ENCODE peak calls at places on chromosomes 5 and 9, in four cellular contexts. One of them, this sample, is unnamed.

GRCh38 chr5:158600679-158601078 is 499.0 kb downstream of the EBF1 start:
- DNase-seq in stomach: no peak
- DNase-seq in body of pancreas: no peak
- DNase-seq in sigmoid colon: no peak
- DNase-seq in this sample: no peak

GRCh38 chr5:142301487-142302035 is 23.3 kb downstream of the SPRY4 start:
- DNase-seq in stomach: no peak
- DNase-seq in body of pancreas: no peak
- DNase-seq in sigmoid colon: no peak
- DNase-seq in this sample: no peak

GRCh38 chr9:90593646-90594045 is 49.0 kb downstream of the DIRAS2 start:
- DNase-seq in stomach: no peak
- DNase-seq in body of pancreas: no peak
- DNase-seq in sigmoid colon: no peak
- DNase-seq in this sample: no peak

GRCh38 chr9:38768351-38768761 is 48.4 kb upstream of the FAM240B start:
- DNase-seq in body of pancreas: no peak
- DNase-seq in sigmoid colon: no peak
- DNase-seq in stomach: no peak
- DNase-seq in this sample: no peak

GRCh38 chr9:111483419-111483861 is 743 bp downstream of the ECPAS start:
- DNase-seq in sigmoid colon: no peak
- DNase-seq in body of pancreas: no peak
- DNase-seq in stomach: no peak
- DNase-seq in this sample: no peak

GRCh38 chr9:110526426-110526825 is 53.1 kb downstream of the SVEP1 start:
- DNase-seq in stomach: no peak
- DNase-seq in body of pancreas: no peak
- DNase-seq in sigmoid colon: no peak
- DNase-seq in this sample: no peak

GRCh38 chr5:170420809-170421412 is 31.7 kb upstream of the KCNMB1 start:
- DNase-seq in body of pancreas: peak
- DNase-seq in sigmoid colon: peak
- DNase-seq in stomach: peak
- DNase-seq in this sample: peak

GRCh38 chr5:157100140-157100679 is 8.6 kb downstream of the HAVCR2 start:
- DNase-seq in sigmoid colon: no peak
- DNase-seq in body of pancreas: no peak
- DNase-seq in stomach: no peak
- DNase-seq in this sample: peak

GRCh38 chr9:69324549-69325401 is at the start of gene ENTREP1:
- DNase-seq in body of pancreas: peak
- DNase-seq in sigmoid colon: peak
- DNase-seq in stomach: peak
- DNase-seq in this sample: peak

GRCh38 chr5:35857606-35858205 is 1.0 kb downstream of the IL7R start:
- DNase-seq in body of pancreas: no peak
- DNase-seq in stomach: no peak
- DNase-seq in sigmoid colon: no peak
- DNase-seq in this sample: peak

GRCh38 chr9:134551657-134552348 is 89.8 kb upstream of the COL5A1 start:
- DNase-seq in body of pancreas: no peak
- DNase-seq in sigmoid colon: no peak
- DNase-seq in stomach: no peak
- DNase-seq in this sample: no peak

GRCh38 chr5:138752951-138753793 is at the start of gene CTNNA1:
- DNase-seq in sigmoid colon: peak
- DNase-seq in stomach: peak
- DNase-seq in body of pancreas: peak
- DNase-seq in this sample: peak

GRCh38 chr9:91240596-91240995 is 121.1 kb downstream of the AUH start:
- DNase-seq in stomach: no peak
- DNase-seq in sigmoid colon: no peak
- DNase-seq in body of pancreas: no peak
- DNase-seq in this sample: no peak

GRCh38 chr9:93645921-93646639 is 69.7 kb downstream of the PHF2 start:
- DNase-seq in sigmoid colon: peak
- DNase-seq in body of pancreas: no peak
- DNase-seq in stomach: no peak
- DNase-seq in this sample: no peak

GRCh38 chr5:56733580-56733979 is 81.8 kb upstream of the MAP3K1 start:
- DNase-seq in body of pancreas: no peak
- DNase-seq in stomach: no peak
- DNase-seq in sigmoid colon: no peak
- DNase-seq in this sample: peak

GRCh38 chr5:74254257-74254656 is 386.3 kb downstream of the ENC1 start:
- DNase-seq in stomach: no peak
- DNase-seq in body of pancreas: no peak
- DNase-seq in sigmoid colon: no peak
- DNase-seq in this sample: no peak

GRCh38 chr5:168624850-168625357 is 45.7 kb upstream of the PANK3 start:
- DNase-seq in sigmoid colon: no peak
- DNase-seq in body of pancreas: no peak
- DNase-seq in stomach: no peak
- DNase-seq in this sample: no peak

GRCh38 chr5:172768573-172769323 is 2.2 kb downstream of the DUSP1 start:
- DNase-seq in body of pancreas: peak
- DNase-seq in stomach: peak
- DNase-seq in sigmoid colon: no peak
- DNase-seq in this sample: peak

GRCh38 chr5:113274836-113275414 is 159.9 kb downstream of the TSSK1B start:
- DNase-seq in stomach: no peak
- DNase-seq in body of pancreas: no peak
- DNase-seq in sigmoid colon: no peak
- DNase-seq in this sample: no peak

GRCh38 chr9:75814667-75815066 is 75.8 kb upstream of the PCSK5 start:
- DNase-seq in body of pancreas: no peak
- DNase-seq in sigmoid colon: no peak
- DNase-seq in stomach: no peak
- DNase-seq in this sample: no peak

GRCh38 chr5:16886366-16886736 is 49.7 kb downstream of the MYO10 start:
- DNase-seq in stomach: no peak
- DNase-seq in body of pancreas: no peak
- DNase-seq in sigmoid colon: no peak
- DNase-seq in this sample: peak

GRCh38 chr9:38018964-38019602 is 49.9 kb downstream of the SHB start:
- DNase-seq in stomach: peak
- DNase-seq in body of pancreas: peak
- DNase-seq in sigmoid colon: peak
- DNase-seq in this sample: no peak

GRCh38 chr5:172450861-172451695 is 3.2 kb downstream of the SH3PXD2B start:
- DNase-seq in stomach: no peak
- DNase-seq in sigmoid colon: peak
- DNase-seq in body of pancreas: no peak
- DNase-seq in this sample: peak

GRCh38 chr5:112555691-112556090 is 136.6 kb upstream of the EPB41L4A start:
- DNase-seq in body of pancreas: no peak
- DNase-seq in sigmoid colon: no peak
- DNase-seq in stomach: no peak
- DNase-seq in this sample: no peak

GRCh38 chr9:133035669-133036068 is 4.9 kb downstream of the GTF3C5 start:
- DNase-seq in sigmoid colon: no peak
- DNase-seq in body of pancreas: no peak
- DNase-seq in stomach: no peak
- DNase-seq in this sample: no peak

GRCh38 chr9:33782395-33783152 is 12.8 kb upstream of the PRSS3 start:
- DNase-seq in sigmoid colon: no peak
- DNase-seq in body of pancreas: no peak
- DNase-seq in stomach: no peak
- DNase-seq in this sample: no peak

GRCh38 chr5:178426326-178427130 is 163.7 kb downstream of the COL23A1 start:
- DNase-seq in sigmoid colon: no peak
- DNase-seq in body of pancreas: no peak
- DNase-seq in stomach: no peak
- DNase-seq in this sample: no peak

GRCh38 chr5:45642370-45642769 is 53.8 kb downstream of the HCN1 start:
- DNase-seq in sigmoid colon: no peak
- DNase-seq in body of pancreas: no peak
- DNase-seq in stomach: no peak
- DNase-seq in this sample: no peak

GRCh38 chr5:13660072-13660471 is 284.4 kb downstream of the DNAH5 start:
- DNase-seq in body of pancreas: no peak
- DNase-seq in stomach: no peak
- DNase-seq in sigmoid colon: no peak
- DNase-seq in this sample: no peak

GRCh38 chr9:89367726-89368437 is 49.6 kb downstream of the SECISBP2 start:
- DNase-seq in stomach: no peak
- DNase-seq in body of pancreas: no peak
- DNase-seq in sigmoid colon: no peak
- DNase-seq in this sample: no peak

GRCh38 chr9:71719585-71719984 is 48.7 kb downstream of the CEMIP2 start:
- DNase-seq in stomach: no peak
- DNase-seq in sigmoid colon: no peak
- DNase-seq in body of pancreas: no peak
- DNase-seq in this sample: no peak

GRCh38 chr9:122393284-122393983 is 22.6 kb downstream of the PTGS1 start:
- DNase-seq in sigmoid colon: no peak
- DNase-seq in body of pancreas: no peak
- DNase-seq in stomach: no peak
- DNase-seq in this sample: no peak

GRCh38 chr5:141465351-141465750 is 10.4 kb upstream of the PCDHGC3 start:
- DNase-seq in stomach: no peak
- DNase-seq in sigmoid colon: no peak
- DNase-seq in body of pancreas: no peak
- DNase-seq in this sample: peak

GRCh38 chr5:131361677-131362315 is 97.9 kb downstream of the CDC42SE2 start:
- DNase-seq in stomach: no peak
- DNase-seq in body of pancreas: no peak
- DNase-seq in sigmoid colon: no peak
- DNase-seq in this sample: no peak

GRCh38 chr5:131356619-131357018 is 92.8 kb downstream of the CDC42SE2 start:
- DNase-seq in stomach: no peak
- DNase-seq in body of pancreas: no peak
- DNase-seq in sigmoid colon: no peak
- DNase-seq in this sample: no peak

GRCh38 chr5:131353991-131354390 is 90.1 kb downstream of the CDC42SE2 start:
- DNase-seq in stomach: no peak
- DNase-seq in sigmoid colon: no peak
- DNase-seq in body of pancreas: no peak
- DNase-seq in this sample: no peak

GRCh38 chr5:131357739-131358561 is 94.1 kb downstream of the CDC42SE2 start:
- DNase-seq in stomach: no peak
- DNase-seq in body of pancreas: no peak
- DNase-seq in sigmoid colon: no peak
- DNase-seq in this sample: no peak

DNA sequence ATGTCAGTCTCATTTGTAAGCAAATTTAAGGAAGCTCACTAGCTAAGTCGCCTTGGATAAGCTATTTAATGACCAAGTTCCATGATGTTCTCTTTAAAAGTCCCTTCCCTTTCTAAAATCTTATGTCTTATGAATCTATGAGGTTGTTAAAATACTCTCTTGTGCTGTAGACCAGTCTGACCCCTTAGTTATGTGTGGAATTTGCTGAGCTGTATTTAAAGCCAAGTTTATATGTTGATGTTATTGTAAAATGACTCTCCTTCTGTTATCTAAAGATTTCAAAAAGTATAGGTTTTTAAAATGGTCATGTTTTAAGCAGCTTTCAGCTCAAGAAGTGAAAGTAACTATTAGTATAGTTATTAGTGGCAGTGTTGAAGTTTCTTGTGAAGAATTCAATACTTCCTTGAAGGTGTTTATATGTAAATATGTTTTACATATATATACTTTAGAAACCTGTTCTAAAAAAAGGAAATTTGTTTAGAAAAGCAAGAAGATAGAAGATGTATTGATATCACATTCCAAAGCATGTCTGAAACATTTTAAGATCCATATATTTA is 92.2 kb downstream of the CDC42SE2 start:
- DNase-seq in body of pancreas: no peak
- DNase-seq in sigmoid colon: no peak
- DNase-seq in stomach: no peak
- DNase-seq in this sample: no peak
- H3K27ac ChIP-seq in body of pancreas: no peak
- H3K27ac ChIP-seq in sigmoid colon: no peak
- H3K27ac ChIP-seq in stomach: no peak
- H3K27ac ChIP-seq in this sample: no peak

GRCh38 chr5:59275537-59276276 is 617.8 kb downstream of the PDE4D start:
- DNase-seq in body of pancreas: peak
- DNase-seq in stomach: peak
- DNase-seq in sigmoid colon: peak
- DNase-seq in this sample: peak
- H3K27ac ChIP-seq in body of pancreas: peak
- H3K27ac ChIP-seq in stomach: peak
- H3K27ac ChIP-seq in sigmoid colon: peak
- H3K27ac ChIP-seq in this sample: peak

GRCh38 chr5:126398791-126399190 is 24.4 kb upstream of the GRAMD2B start:
- DNase-seq in stomach: no peak
- DNase-seq in body of pancreas: no peak
- DNase-seq in sigmoid colon: no peak
- DNase-seq in this sample: no peak

GRCh38 chr5:126402591-126402990 is 20.6 kb upstream of the GRAMD2B start:
- DNase-seq in sigmoid colon: no peak
- DNase-seq in body of pancreas: no peak
- DNase-seq in stomach: no peak
- DNase-seq in this sample: no peak

GRCh38 chr5:126403871-126404270 is 19.3 kb upstream of the GRAMD2B start:
- DNase-seq in sigmoid colon: no peak
- DNase-seq in body of pancreas: no peak
- DNase-seq in stomach: no peak
- DNase-seq in this sample: peak

GRCh38 chr5:126400621-126401251 is 22.5 kb upstream of the GRAMD2B start:
- DNase-seq in stomach: no peak
- DNase-seq in body of pancreas: no peak
- DNase-seq in sigmoid colon: no peak
- DNase-seq in this sample: no peak

DNA sequence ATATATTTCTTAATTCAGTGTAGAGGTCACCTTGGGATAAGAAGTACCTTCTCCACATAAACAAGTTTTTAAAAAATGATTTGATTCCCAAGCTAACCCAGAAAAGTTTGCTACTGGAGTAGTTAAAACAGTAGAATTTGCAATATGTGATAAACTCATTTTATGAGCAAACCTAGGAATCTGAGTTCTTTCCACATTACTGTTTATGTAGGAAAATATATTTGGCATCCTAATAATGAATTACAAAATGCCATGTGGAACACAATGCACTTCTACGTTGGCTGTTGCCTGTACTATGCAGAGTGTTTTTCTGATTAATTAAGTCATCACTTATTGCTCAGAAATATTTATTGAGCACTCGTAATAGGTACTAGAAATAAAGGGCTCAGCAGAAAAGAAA is 20.1 kb upstream of the GRAMD2B start:
- DNase-seq in body of pancreas: no peak
- DNase-seq in sigmoid colon: no peak
- DNase-seq in stomach: no peak
- DNase-seq in this sample: peak
- H3K27ac ChIP-seq in body of pancreas: no peak
- H3K27ac ChIP-seq in sigmoid colon: peak
- H3K27ac ChIP-seq in stomach: no peak
- H3K27ac ChIP-seq in this sample: no peak

DNA sequence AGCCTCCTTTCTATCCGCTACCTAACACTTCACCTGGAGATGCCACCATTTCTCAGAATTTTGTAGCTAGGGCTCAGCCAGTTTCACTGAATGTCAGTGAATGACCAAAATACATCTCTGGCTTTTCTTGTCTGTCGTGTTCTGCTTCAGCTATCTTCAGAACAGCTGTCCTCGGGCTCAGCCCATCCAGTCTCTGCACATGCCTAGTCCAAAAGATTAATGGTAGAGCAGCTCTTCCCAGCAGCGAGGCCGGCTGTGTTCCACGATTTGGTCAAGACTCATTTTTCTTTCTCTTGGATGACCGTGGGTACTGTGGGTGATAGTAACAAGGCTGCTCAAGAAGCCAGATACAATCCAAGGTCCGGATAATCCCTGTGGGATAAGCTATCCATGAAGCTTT is 342.8 kb downstream of the GABRG2 start:
- DNase-seq in body of pancreas: no peak
- DNase-seq in stomach: no peak
- DNase-seq in sigmoid colon: no peak
- DNase-seq in this sample: no peak
- H3K27ac ChIP-seq in body of pancreas: no peak
- H3K27ac ChIP-seq in stomach: no peak
- H3K27ac ChIP-seq in sigmoid colon: no peak
- H3K27ac ChIP-seq in this sample: no peak